ENCODE peak calls at places on chromosome X, in seven cellular contexts. K is cardiac muscle cell, Q is HAP-1, U is suprapubic skin, G is ascending aorta, W is astrocyte, Z is A673. D is an unnamed sample.

GRCh38 chrX:108397627-108398392 is 40.4 kb downstream of the COL4A6 start:
- DNase-seq in K (peak; percentile 3), G (no peak), Z (no peak), U (no peak), W (peak; percentile 25), Q (no peak), D (no peak)

GRCh38 chrX:79366888-79367749 is at the start of gene ITM2A:
- DNase-seq in W (no peak), Z (peak; percentile 79), G (no peak), K (peak; percentile 19), Q (peak; percentile 84), U (peak; percentile 61), D (peak; percentile 9)

GRCh38 chrX:19030805-19031204 is 46.9 kb upstream of the PHKA2 start:
- DNase-seq in W (no peak), Z (no peak), Q (no peak), U (no peak), G (no peak), K (no peak), D (no peak)

GRCh38 chrX:44035576-44035975 is 62.4 kb upstream of the NDP start:
- DNase-seq in G (no peak), K (peak; percentile 20), Z (peak; percentile 92), W (peak; percentile 57), U (no peak), Q (no peak), D (peak; percentile 35)

GRCh38 chrX:40171513-40172168 is 73.9 kb upstream of the BCOR start:
- DNase-seq in Q (peak; percentile 60), U (peak; percentile 64), Z (peak; percentile 81), K (peak; percentile 53), G (no peak), W (peak; percentile 35), D (no peak)

GRCh38 chrX:552496-552895 is 78.1 kb upstream of the SHOX start:
- DNase-seq in Z (no peak), G (no peak), K (no peak), Q (no peak), U (no peak), W (no peak), D (no peak)

GRCh38 chrX:2697306-2697705 is 6.2 kb downstream of the CD99 start:
- DNase-seq in Z (no peak), Q (no peak), W (no peak), K (no peak), U (no peak), G (no peak), D (no peak)

GRCh38 chrX:70755850-70756249 is 152.7 kb downstream of the TEX11 start:
- DNase-seq in Z (no peak), K (no peak), Q (peak; percentile 76), W (no peak), G (no peak), U (no peak), D (no peak)

GRCh38 chrX:100710816-100711215 is 21.1 kb downstream of the SYTL4 start:
- DNase-seq in W (no peak), Z (no peak), U (no peak), G (no peak), K (no peak), Q (peak; percentile 22), D (no peak)

GRCh38 chrX:24696241-24696640 is 2.5 kb downstream of the POLA1 start:
- DNase-seq in W (no peak), Q (no peak), Z (no peak), K (no peak), G (no peak), U (no peak), D (no peak)

GRCh38 chrX:118272237-118272636 is 73.7 kb upstream of the WDR44 start:
- DNase-seq in Z (peak; percentile 47), W (peak; percentile 16), Q (no peak), U (no peak), K (peak; percentile 46), G (no peak), D (no peak)

DNA sequence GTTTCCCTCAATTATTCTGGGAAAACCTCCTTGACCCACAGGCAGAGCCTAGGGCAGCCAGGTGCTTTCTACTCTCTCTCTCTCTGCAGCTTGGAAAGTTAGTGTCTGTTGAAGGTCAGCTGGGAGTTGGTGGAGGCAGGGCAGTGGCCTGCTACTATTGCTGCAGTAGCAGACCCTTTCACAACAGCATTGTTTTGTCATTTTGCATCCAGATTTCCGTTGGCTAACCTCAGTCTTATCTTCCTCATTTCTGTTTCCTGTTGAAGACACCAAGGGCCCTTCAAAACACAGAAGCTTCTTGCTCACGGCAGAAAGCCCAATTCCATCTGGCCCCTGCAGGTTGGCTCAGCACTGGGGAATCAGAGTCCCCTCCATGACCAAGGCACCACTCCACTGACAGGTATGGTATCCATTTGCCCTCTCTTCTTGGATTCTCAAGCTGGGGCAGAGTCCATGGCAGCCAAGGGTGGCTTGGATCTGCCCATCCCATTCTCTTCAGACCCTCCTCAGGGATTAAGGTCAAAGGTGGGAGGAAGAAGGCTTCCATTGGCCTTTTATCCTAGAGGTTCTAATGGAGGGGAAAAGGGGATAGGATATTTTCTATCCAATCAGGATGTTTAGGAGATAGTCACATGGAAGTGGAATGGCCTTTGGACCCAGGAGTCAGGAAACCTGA is 24.6 kb downstream of the VSIG4 start:
- DNase-seq in W (no peak), K (peak; percentile 18), G (no peak), U (no peak), Z (no peak), Q (no peak), D (no peak)
- H3K4me3 ChIP-seq in W (no peak overlapping the region), K (no peak overlapping the region), G (no peak overlapping the region), U (peak overlapping the region; percentile 24), Z (no peak overlapping the region), Q (no peak overlapping the region), D (no peak overlapping the region)

DNA sequence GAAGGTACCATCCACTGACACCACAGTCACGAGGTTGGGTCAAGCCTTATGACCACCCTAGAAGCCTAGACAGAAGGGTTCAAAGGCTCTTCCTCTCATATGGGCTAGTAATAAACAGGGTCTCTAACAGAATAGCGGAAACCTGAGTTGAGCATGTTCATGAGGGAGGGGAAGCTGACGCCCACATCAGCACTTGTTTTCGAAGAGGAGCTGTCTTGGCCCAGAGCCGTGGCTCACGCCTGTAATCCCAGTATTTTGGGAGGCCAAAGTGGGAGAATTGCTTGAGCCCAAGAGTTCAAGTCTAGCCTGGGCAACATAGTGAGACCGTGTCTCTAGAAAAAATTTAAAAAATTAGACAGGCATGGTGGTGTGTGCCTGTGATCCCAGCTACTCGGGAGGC is 21.5 kb upstream of the TMSB4X start:
- DNase-seq in G (no peak), W (no peak), K (no peak), Z (no peak), Q (no peak), U (no peak), D (no peak)
- H3K4me1 ChIP-seq in G (no peaks in the 10 kb centered on the region), W (peaks cover 28% of the 10 kb centered on the region), K (no peaks in the 10 kb centered on the region), Z (peaks cover 39% of the 10 kb centered on the region), Q (peaks cover 8% of the 10 kb centered on the region), U (peaks cover 33% of the 10 kb centered on the region), D (peaks cover 5% of the 10 kb centered on the region)

GRCh38 chrX:52217494-52218160 is 32.9 kb downstream of the MAGED4 start:
- DNase-seq in G (no peak), U (no peak), Q (no peak), Z (no peak), K (no peak), W (no peak), D (no peak)
- H3K27me3 ChIP-seq in G (no peaks in the 10 kb centered on the region), U (no peaks in the 10 kb centered on the region), Q (peaks cover 6% of the 10 kb centered on the region), Z (peaks cover 10% of the 10 kb centered on the region), K (no peaks in the 10 kb centered on the region), W (no peaks in the 10 kb centered on the region), D (no peaks in the 10 kb centered on the region)

GRCh38 chrX:154098551-154098950 is 1.0 kb upstream of the MECP2 start:
- DNase-seq in W (no peak), K (no peak), G (no peak), Q (no peak), Z (no peak), U (no peak), D (no peak)
- H3K4me3 ChIP-seq in W (no peak overlapping the region), K (no peak overlapping the region), G (no peak overlapping the region), Q (no peak overlapping the region), Z (no peak overlapping the region), U (no peak overlapping the region), D (no peak overlapping the region)

D was measured in BE2C.